ENCODE peak calls at places on chromosomes 16 and 17, in nine cellular contexts. L is effector CD4-positive, alpha-beta T cell; B is activated CD4-positive, alpha-beta T cell treated with anti-CD3 and anti-CD28 coated beads, Interleukin-2, amount 50 U/mL, for 1 hour; P is GM13977; R is cardiac muscle cell; F is DMS 273 treated with DMSO at 0.1 percent for 48 hours; Y is heart left ventricle; H is smooth muscle cell of the brain vasculature; D is central memory CD4-positive, alpha-beta T cell. Q is an unnamed sample.

GRCh38 chr17:66976379-66976663 is 11.8 kb downstream of the CACNG4 start:
- DNase-seq in L (no peak), B (no peak), P (no peak), R (no peak), F (no peak), Y (no peak), H (no peak), D (no peak), Q (no peak)

GRCh38 chr16:51880776-51881175 is 666.2 kb downstream of the TOX3 start:
- DNase-seq in L (no peak), B (no peak), P (no peak), R (no peak), F (no peak), Y (no peak), H (peak), D (no peak), Q (no peak)

GRCh38 chr17:65953316-65954147 is 238.4 kb downstream of the CEP112 start:
- DNase-seq in L (no peak), B (no peak), P (no peak), R (peak), F (no peak), Y (no peak), H (peak), D (no peak), Q (no peak)

GRCh38 chr17:7323731-7324437 is 5.3 kb downstream of the NEURL4 start:
- DNase-seq in L (peak), B (peak), P (peak), R (peak), F (no peak), Y (peak), H (no peak), D (peak), Q (peak)

GRCh38 chr16:76639685-76640289 is 362.6 kb downstream of the CNTNAP4 start:
- DNase-seq in L (no peak), B (no peak), P (no peak), R (peak), F (peak), Y (no peak), H (no peak), D (no peak), Q (no peak)

GRCh38 chr16:83842755-83843507 is 35.2 kb downstream of the HSBP1 start:
- DNase-seq in L (no peak), B (no peak), P (no peak), R (no peak), F (no peak), Y (no peak), H (no peak), D (no peak), Q (no peak)

GRCh38 chr16:77974883-77975282 is 47.5 kb upstream of the CLEC3A start:
- DNase-seq in L (no peak), B (no peak), P (no peak), R (peak), F (no peak), Y (no peak), H (no peak), D (no peak), Q (no peak)

GRCh38 chr17:74547264-74547663 is 1.3 kb upstream of the CD300C start:
- DNase-seq in L (no peak), B (no peak), P (no peak), R (no peak), F (no peak), Y (no peak), H (no peak), D (no peak), Q (no peak)

GRCh38 chr17:61451538-61452300 is 503 bp upstream of the TBX4 start:
- DNase-seq in L (no peak), B (no peak), P (peak), R (no peak), F (no peak), Y (no peak), H (no peak), D (no peak), Q (no peak)

GRCh38 chr17:37065486-37066321 is 117.0 kb downstream of the AATF start:
- DNase-seq in L (no peak), B (no peak), P (no peak), R (no peak), F (no peak), Y (no peak), H (no peak), D (no peak), Q (no peak)

Q was measured in naive thymus-derived CD4-positive, alpha-beta T cell.